ENCODE peak calls at places on chromosome 2, in six cellular contexts. One of them, this sample, is unnamed.

GRCh38 chr2:62194558-62195420 is 1.1 kb upstream of the B3GNT2 start:
- DNase-seq in IMR-90: no peak
- DNase-seq in GM23338: peak
- DNase-seq in osteoblast: no peak
- DNase-seq in OCI-LY7: no peak
- DNase-seq in astrocyte: no peak
- DNase-seq in this sample: no peak

GRCh38 chr2:74864728-74865722 is 31.1 kb downstream of the HK2 start:
- DNase-seq in IMR-90: peak
- DNase-seq in GM23338: peak
- DNase-seq in osteoblast: peak
- DNase-seq in OCI-LY7: no peak
- DNase-seq in astrocyte: peak
- DNase-seq in this sample: peak

GRCh38 chr2:234258562-234259141 is 208.2 kb downstream of the SPP2 start:
- DNase-seq in IMR-90: peak
- DNase-seq in GM23338: no peak
- DNase-seq in osteoblast: peak
- DNase-seq in OCI-LY7: no peak
- DNase-seq in astrocyte: peak
- DNase-seq in this sample: no peak

GRCh38 chr2:241729868-241730267 is 4.6 kb upstream of the D2HGDH start:
- DNase-seq in IMR-90: no peak
- DNase-seq in GM23338: no peak
- DNase-seq in osteoblast: peak
- DNase-seq in OCI-LY7: no peak
- DNase-seq in astrocyte: no peak
- DNase-seq in this sample: peak

GRCh38 chr2:37713258-37713700 is 41.8 kb upstream of the CDC42EP3 start:
- DNase-seq in IMR-90: peak
- DNase-seq in GM23338: no peak
- DNase-seq in osteoblast: no peak
- DNase-seq in OCI-LY7: no peak
- DNase-seq in astrocyte: peak
- DNase-seq in this sample: no peak

GRCh38 chr2:95014126-95014708 is 11.3 kb upstream of the MAL start:
- DNase-seq in IMR-90: no peak
- DNase-seq in GM23338: no peak
- DNase-seq in osteoblast: no peak
- DNase-seq in OCI-LY7: no peak
- DNase-seq in astrocyte: no peak
- DNase-seq in this sample: no peak

GRCh38 chr2:65530547-65531320 is 98.3 kb upstream of the SPRED2 start:
- DNase-seq in IMR-90: peak
- DNase-seq in GM23338: no peak
- DNase-seq in osteoblast: peak
- DNase-seq in OCI-LY7: no peak
- DNase-seq in astrocyte: peak
- DNase-seq in this sample: peak

GRCh38 chr2:18706001-18706400 is 116.6 kb upstream of the NT5C1B start:
- DNase-seq in IMR-90: no peak
- DNase-seq in GM23338: no peak
- DNase-seq in osteoblast: no peak
- DNase-seq in OCI-LY7: no peak
- DNase-seq in astrocyte: no peak
- DNase-seq in this sample: no peak

GRCh38 chr2:1800716-1801388 is 56.5 kb upstream of the PXDN start:
- DNase-seq in IMR-90: no peak
- DNase-seq in GM23338: no peak
- DNase-seq in osteoblast: peak
- DNase-seq in OCI-LY7: no peak
- DNase-seq in astrocyte: no peak
- DNase-seq in this sample: no peak

GRCh38 chr2:224869601-224870000 is 153.4 kb upstream of the CCDC195 start:
- DNase-seq in IMR-90: peak
- DNase-seq in GM23338: no peak
- DNase-seq in osteoblast: peak
- DNase-seq in OCI-LY7: no peak
- DNase-seq in astrocyte: peak
- DNase-seq in this sample: no peak

GRCh38 chr2:16477648-16478047 is 188.0 kb downstream of the CYRIA start:
- DNase-seq in IMR-90: no peak
- DNase-seq in GM23338: no peak
- DNase-seq in osteoblast: no peak
- DNase-seq in OCI-LY7: no peak
- DNase-seq in astrocyte: no peak
- DNase-seq in this sample: no peak

GRCh38 chr2:8551622-8552074 is 130.2 kb upstream of the ID2 start:
- DNase-seq in IMR-90: no peak
- DNase-seq in GM23338: no peak
- DNase-seq in osteoblast: peak
- DNase-seq in OCI-LY7: peak
- DNase-seq in astrocyte: no peak
- DNase-seq in this sample: no peak

GRCh38 chr2:21627938-21628337 is 504.2 kb downstream of the TDRD15 start:
- DNase-seq in IMR-90: peak
- DNase-seq in GM23338: no peak
- DNase-seq in osteoblast: no peak
- DNase-seq in OCI-LY7: no peak
- DNase-seq in astrocyte: no peak
- DNase-seq in this sample: no peak

GRCh38 chr2:234955971-234956509 is 4.2 kb downstream of the SH3BP4 start:
- DNase-seq in IMR-90: no peak
- DNase-seq in GM23338: peak
- DNase-seq in osteoblast: no peak
- DNase-seq in OCI-LY7: no peak
- DNase-seq in astrocyte: no peak
- DNase-seq in this sample: no peak

GRCh38 chr2:123500346-123500745 is 524.7 kb upstream of the CNTNAP5 start:
- DNase-seq in IMR-90: no peak
- DNase-seq in GM23338: no peak
- DNase-seq in osteoblast: no peak
- DNase-seq in OCI-LY7: no peak
- DNase-seq in astrocyte: peak
- DNase-seq in this sample: no peak

GRCh38 chr2:235496239-235496621 is 2.4 kb downstream of the AGAP1 start:
- DNase-seq in IMR-90: peak
- DNase-seq in GM23338: no peak
- DNase-seq in osteoblast: no peak
- DNase-seq in OCI-LY7: no peak
- DNase-seq in astrocyte: peak
- DNase-seq in this sample: no peak

GRCh38 chr2:234240917-234241316 is 190.4 kb downstream of the SPP2 start:
- DNase-seq in IMR-90: peak
- DNase-seq in GM23338: no peak
- DNase-seq in osteoblast: peak
- DNase-seq in OCI-LY7: no peak
- DNase-seq in astrocyte: peak
- DNase-seq in this sample: no peak

GRCh38 chr2:28639836-28640235 is 111.8 kb upstream of the PPP1CB start:
- DNase-seq in IMR-90: no peak
- DNase-seq in GM23338: no peak
- DNase-seq in osteoblast: no peak
- DNase-seq in OCI-LY7: no peak
- DNase-seq in astrocyte: no peak
- DNase-seq in this sample: no peak

GRCh38 chr2:63059434-63060078 is 8.9 kb downstream of the OTX1 start:
- DNase-seq in IMR-90: no peak
- DNase-seq in GM23338: peak
- DNase-seq in osteoblast: peak
- DNase-seq in OCI-LY7: no peak
- DNase-seq in astrocyte: no peak
- DNase-seq in this sample: peak

GRCh38 chr2:200795044-200795443 is 16.7 kb upstream of the BZW1 start:
- DNase-seq in IMR-90: no peak
- DNase-seq in GM23338: peak
- DNase-seq in osteoblast: peak
- DNase-seq in OCI-LY7: no peak
- DNase-seq in astrocyte: no peak
- DNase-seq in this sample: no peak

GRCh38 chr2:128090575-128090908 is 458 bp upstream of the UGGT1 start:
- DNase-seq in IMR-90: no peak
- DNase-seq in GM23338: no peak
- DNase-seq in osteoblast: peak
- DNase-seq in OCI-LY7: no peak
- DNase-seq in astrocyte: no peak
- DNase-seq in this sample: no peak

GRCh38 chr2:225737556-225737955 is 338.0 kb downstream of the NYAP2 start:
- DNase-seq in IMR-90: peak
- DNase-seq in GM23338: no peak
- DNase-seq in osteoblast: peak
- DNase-seq in OCI-LY7: no peak
- DNase-seq in astrocyte: peak
- DNase-seq in this sample: no peak

GRCh38 chr2:203664029-203664755 is 42.2 kb upstream of the CD28 start:
- DNase-seq in IMR-90: no peak
- DNase-seq in GM23338: no peak
- DNase-seq in osteoblast: no peak
- DNase-seq in OCI-LY7: peak
- DNase-seq in astrocyte: no peak
- DNase-seq in this sample: no peak

GRCh38 chr2:237934186-237934585 is 32.6 kb upstream of the UBE2F start:
- DNase-seq in IMR-90: no peak
- DNase-seq in GM23338: no peak
- DNase-seq in osteoblast: peak
- DNase-seq in OCI-LY7: no peak
- DNase-seq in astrocyte: no peak
- DNase-seq in this sample: no peak

GRCh38 chr2:175366814-175367213 is 185.3 kb upstream of the ATP5MC3 start:
- DNase-seq in IMR-90: peak
- DNase-seq in GM23338: peak
- DNase-seq in osteoblast: no peak
- DNase-seq in OCI-LY7: peak
- DNase-seq in astrocyte: peak
- DNase-seq in this sample: peak

GRCh38 chr2:42974303-42974696 is 181.9 kb upstream of the HAAO start:
- DNase-seq in IMR-90: no peak
- DNase-seq in GM23338: no peak
- DNase-seq in osteoblast: no peak
- DNase-seq in OCI-LY7: no peak
- DNase-seq in astrocyte: no peak
- DNase-seq in this sample: no peak

GRCh38 chr2:42975358-42975717 is 183.0 kb upstream of the HAAO start:
- DNase-seq in IMR-90: no peak
- DNase-seq in GM23338: peak
- DNase-seq in osteoblast: no peak
- DNase-seq in OCI-LY7: no peak
- DNase-seq in astrocyte: no peak
- DNase-seq in this sample: no peak

GRCh38 chr2:42976400-42976799 is 184.0 kb upstream of the HAAO start:
- DNase-seq in IMR-90: no peak
- DNase-seq in GM23338: no peak
- DNase-seq in osteoblast: no peak
- DNase-seq in OCI-LY7: no peak
- DNase-seq in astrocyte: no peak
- DNase-seq in this sample: no peak

GRCh38 chr2:42973771-42974170 is 181.4 kb upstream of the HAAO start:
- DNase-seq in IMR-90: no peak
- DNase-seq in GM23338: no peak
- DNase-seq in osteoblast: peak
- DNase-seq in OCI-LY7: no peak
- DNase-seq in astrocyte: no peak
- DNase-seq in this sample: no peak

GRCh38 chr2:42974697-42975357 is 182.4 kb upstream of the HAAO start:
- DNase-seq in IMR-90: peak
- DNase-seq in GM23338: peak
- DNase-seq in osteoblast: peak
- DNase-seq in OCI-LY7: peak
- DNase-seq in astrocyte: peak
- DNase-seq in this sample: peak
- H2AFZ ChIP-seq in IMR-90: peak
- H2AFZ ChIP-seq in GM23338: peak
- H2AFZ ChIP-seq in osteoblast: peak
- H2AFZ ChIP-seq in OCI-LY7: no peak
- H2AFZ ChIP-seq in astrocyte: peak
- H2AFZ ChIP-seq in this sample: peak

GRCh38 chr2:50347355-50348044 is 684.4 kb downstream of the NRXN1 start:
- DNase-seq in IMR-90: no peak
- DNase-seq in GM23338: peak
- DNase-seq in osteoblast: no peak
- DNase-seq in OCI-LY7: no peak
- DNase-seq in astrocyte: no peak
- DNase-seq in this sample: peak
- H2AFZ ChIP-seq in IMR-90: no peak
- H2AFZ ChIP-seq in GM23338: peak
- H2AFZ ChIP-seq in osteoblast: no peak
- H2AFZ ChIP-seq in OCI-LY7: no peak
- H2AFZ ChIP-seq in astrocyte: peak
- H2AFZ ChIP-seq in this sample: no peak

GRCh38 chr2:186950694-186951093 is 101.7 kb upstream of the ZSWIM2 start:
- DNase-seq in IMR-90: peak
- DNase-seq in GM23338: no peak
- DNase-seq in osteoblast: no peak
- DNase-seq in OCI-LY7: no peak
- DNase-seq in astrocyte: peak
- DNase-seq in this sample: no peak

GRCh38 chr2:186946896-186947467 is 98.0 kb upstream of the ZSWIM2 start:
- DNase-seq in IMR-90: no peak
- DNase-seq in GM23338: peak
- DNase-seq in osteoblast: no peak
- DNase-seq in OCI-LY7: no peak
- DNase-seq in astrocyte: no peak
- DNase-seq in this sample: no peak

GRCh38 chr2:186941853-186942252 is 92.9 kb upstream of the ZSWIM2 start:
- DNase-seq in IMR-90: no peak
- DNase-seq in GM23338: no peak
- DNase-seq in osteoblast: no peak
- DNase-seq in OCI-LY7: no peak
- DNase-seq in astrocyte: no peak
- DNase-seq in this sample: no peak

GRCh38 chr2:186949716-186950256 is 100.8 kb upstream of the ZSWIM2 start:
- DNase-seq in IMR-90: no peak
- DNase-seq in GM23338: no peak
- DNase-seq in osteoblast: no peak
- DNase-seq in OCI-LY7: no peak
- DNase-seq in astrocyte: no peak
- DNase-seq in this sample: no peak

DNA sequence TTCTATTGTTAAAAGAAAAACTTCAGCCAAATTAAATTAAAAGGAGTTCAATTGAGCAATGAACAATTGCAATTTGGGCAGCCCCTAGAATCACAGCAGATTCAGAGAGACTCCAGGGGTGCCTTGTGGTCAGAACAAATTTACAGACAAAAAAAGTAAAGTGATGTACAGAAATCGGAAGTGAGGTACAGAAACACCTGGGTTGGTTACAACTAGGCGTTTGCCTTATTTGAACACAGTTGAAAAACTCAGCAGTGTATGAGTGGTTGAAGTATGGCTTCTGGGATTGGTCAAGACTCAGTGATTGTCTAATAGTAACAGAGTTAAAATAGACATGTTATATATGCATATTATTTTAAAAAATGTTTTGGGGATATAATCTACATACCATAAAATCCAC is 98.5 kb upstream of the ZSWIM2 start:
- DNase-seq in IMR-90: no peak
- DNase-seq in GM23338: no peak
- DNase-seq in osteoblast: no peak
- DNase-seq in OCI-LY7: no peak
- DNase-seq in astrocyte: no peak
- DNase-seq in this sample: no peak
- H2AFZ ChIP-seq in IMR-90: no peak
- H2AFZ ChIP-seq in GM23338: no peak
- H2AFZ ChIP-seq in osteoblast: no peak
- H2AFZ ChIP-seq in OCI-LY7: no peak
- H2AFZ ChIP-seq in astrocyte: no peak
- H2AFZ ChIP-seq in this sample: no peak

GRCh38 chr2:135986507-135986906 is 1.1 kb upstream of the DARS1 start:
- DNase-seq in IMR-90: no peak
- DNase-seq in GM23338: peak
- DNase-seq in osteoblast: no peak
- DNase-seq in OCI-LY7: no peak
- DNase-seq in astrocyte: no peak
- DNase-seq in this sample: no peak
- H2AFZ ChIP-seq in IMR-90: no peak
- H2AFZ ChIP-seq in GM23338: no peak
- H2AFZ ChIP-seq in osteoblast: no peak
- H2AFZ ChIP-seq in OCI-LY7: peak
- H2AFZ ChIP-seq in astrocyte: no peak
- H2AFZ ChIP-seq in this sample: peak